ENCODE peak calls at places on chromosomes 4 and X, in five cellular contexts. V is mucosa of gallbladder; A is iris pigment epithelial cell; G is activated CD8-positive, alpha-beta memory T cell treated with anti-CD3 and anti-CD28 coated beads, Interleukin-2, amount 50 U/mL, for 4 hours; U is stimulated activated CD4-positive, alpha-beta T cell treated with anti-CD3 and anti-CD28 coated beads, Interleukin-12 subunit alpha, Interleukin-12 subunit beta, amount 100 ng/mL, for 24 hours. E is an unnamed sample.

GRCh38 chrX:115229337-115229991 is 4.4 kb downstream of the LRCH2 start:
- DNase-seq in V (no peak), A (no peak), G (no peak), U (no peak), E (no peak)

GRCh38 chrX:1421433-1422134 is 29.7 kb upstream of the SLC25A6 start:
- DNase-seq in V (no peak), A (no peak), G (peak; percentile 4), U (no peak), E (no peak)

GRCh38 chr4:20254517-20255250 is 3.0 kb downstream of the SLIT2 start:
- DNase-seq in V (peak; percentile 10), A (peak; percentile 61), G (peak; percentile 8), U (no peak), E (peak; percentile 60)

GRCh38 chrX:53262918-53263394 is 18.4 kb downstream of the IQSEC2 start:
- DNase-seq in V (peak; percentile 57), A (peak; percentile 73), G (no peak), U (no peak), E (peak; percentile 72)

GRCh38 chr4:165522049-165522448 is 143.2 kb downstream of the CPE start:
- DNase-seq in V (no peak), A (no peak), G (no peak), U (no peak), E (no peak)

GRCh38 chrX:24839331-24839730 is 145.6 kb downstream of the POLA1 start:
- DNase-seq in V (no peak), A (no peak), G (no peak), U (no peak), E (no peak)

GRCh38 chr4:110484767-110485166 is 8.8 kb downstream of the ENPEP start:
- DNase-seq in V (no peak), A (peak; percentile 68), G (no peak), U (no peak), E (peak; percentile 88)

GRCh38 chr4:183444953-183445543 is 612 bp downstream of the CDKN2AIP start:
- DNase-seq in V (no peak), A (peak; percentile 12), G (no peak), U (no peak), E (peak; percentile 30)

GRCh38 chr4:60746172-60746571 is 454.0 kb upstream of the ADGRL3 start:
- DNase-seq in V (no peak), A (no peak), G (no peak), U (no peak), E (no peak)

GRCh38 chr4:122836941-122837340 is 10.3 kb downstream of the FGF2 start:
- DNase-seq in V (no peak), A (peak; percentile 51), G (no peak), U (no peak), E (peak; percentile 86)

GRCh38 chrX:45771114-45771513 is 570.4 kb upstream of the DIPK2B start:
- DNase-seq in V (no peak), A (peak; percentile 89), G (no peak), U (no peak), E (peak; percentile 94)

GRCh38 chrX:119249836-119250340 is 13.8 kb downstream of the PGRMC1 start:
- DNase-seq in V (no peak), A (no peak), G (no peak), U (no peak), E (no peak)

GRCh38 chr4:179472164-179472563 is 2029.9 kb upstream of the AGA start:
- DNase-seq in V (no peak), A (no peak), G (no peak), U (no peak), E (no peak)

GRCh38 chr4:135411251-135411650 is 1209.7 kb upstream of the PABPC4L start:
- DNase-seq in V (no peak), A (no peak), G (no peak), U (no peak), E (no peak)

GRCh38 chrX:136750364-136750763 is 30.4 kb downstream of the ARHGEF6 start:
- DNase-seq in V (no peak), A (no peak), G (no peak), U (no peak), E (peak; percentile 27)

GRCh38 chrX:46152756-46153155 is 392.5 kb downstream of the ZNF674 start:
- DNase-seq in V (peak; percentile 23), A (no peak), G (no peak), U (no peak), E (no peak)

GRCh38 chrX:118974088-118974907 is at the start of gene LONRF3:
- DNase-seq in V (peak; percentile 75), A (peak; percentile 63), G (peak; percentile 65), U (peak; percentile 21), E (peak; percentile 50)

GRCh38 chrX:20498851-20499635 is 232.3 kb upstream of the RPS6KA3 start:
- DNase-seq in V (no peak), A (peak; percentile 41), G (no peak), U (no peak), E (no peak)

GRCh38 chr4:86816463-86817107 is 32.6 kb downstream of the SLC10A6 start:
- DNase-seq in V (no peak), A (peak; percentile 62), G (no peak), U (no peak), E (peak; percentile 39)